ENCODE peak calls at places on chromosomes 16 and 17, in four cellular contexts. C is ovary, P is tibial nerve, Y is upper lobe of right lung. I is an unnamed sample.
A peak's percentile ranks its signal among the peaks of the same experiment; 100 is the strongest.

GRCh38 chr16:16073884-16074781 is 124.7 kb downstream of the ABCC1 start:
- DNase-seq in C (peak; percentile 38), P (no peak), Y (peak; percentile 77), I (no peak)

GRCh38 chr16:8594149-8594666 is 3.9 kb upstream of the TMEM114 start:
- DNase-seq in C (no peak), P (no peak), Y (no peak), I (no peak)

GRCh38 chr17:40091691-40092397 is 8.5 kb downstream of the NR1D1 start:
- DNase-seq in C (peak; percentile 72), P (no peak), Y (no peak), I (no peak)

GRCh38 chr16:23580391-23580790 is 15.7 kb downstream of the NDUFAB1 start:
- DNase-seq in C (no peak), P (no peak), Y (no peak), I (no peak)

GRCh38 chr17:37391146-37391545 is 15.4 kb downstream of the C17orf78 start:
- DNase-seq in C (no peak), P (no peak), Y (no peak), I (no peak)

GRCh38 chr16:81429045-81429521 is 15.5 kb upstream of the CMIP start:
- DNase-seq in C (no peak), P (no peak), Y (no peak), I (no peak)

GRCh38 chr16:89507219-89507833 is 877 bp upstream of the SPG7 start:
- DNase-seq in C (no peak), P (no peak), Y (no peak), I (no peak)

GRCh38 chr17:19880393-19880792 is 12.7 kb upstream of the ULK2 start:
- DNase-seq in C (no peak), P (no peak), Y (no peak), I (no peak)

GRCh38 chr16:81604960-81605383 is 160.4 kb downstream of the CMIP start:
- DNase-seq in C (no peak), P (no peak), Y (no peak), I (no peak)

GRCh38 chr17:42564815-42565522 is 1.9 kb upstream of the MLX start:
- DNase-seq in C (no peak), P (no peak), Y (no peak), I (no peak)

GRCh38 chr17:78132086-78132676 is 1.6 kb downstream of the TMC8 start:
- DNase-seq in C (no peak), P (no peak), Y (peak; percentile 86), I (no peak)

GRCh38 chr16:74117798-74118197 is 178.8 kb upstream of the PSMD7 start:
- DNase-seq in C (no peak), P (no peak), Y (no peak), I (no peak)
- H3K36me3 ChIP-seq in C (no peaks in the 10 kb centered on the region), P (no peaks in the 10 kb centered on the region), Y (no peaks in the 10 kb centered on the region), I (no peaks in the 10 kb centered on the region)

DNA sequence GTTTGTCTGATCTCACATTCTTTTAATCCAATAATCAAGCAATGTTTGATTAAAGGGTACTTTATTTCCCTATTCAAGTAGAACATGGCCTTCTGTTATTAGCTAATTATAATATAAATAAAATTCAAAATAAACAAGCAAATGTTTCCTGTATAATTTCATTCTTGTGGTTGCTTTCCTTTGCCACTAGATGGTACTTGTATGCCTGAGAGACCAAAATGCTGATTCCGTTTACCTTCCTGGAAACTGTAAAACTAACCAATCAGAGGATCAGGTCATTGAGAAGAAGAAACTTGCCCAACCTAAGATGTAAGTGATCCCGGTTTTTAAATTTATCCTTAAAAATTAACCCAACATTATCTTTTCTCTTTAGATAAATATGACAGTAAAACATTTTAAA is 8.1 kb upstream of the ABCA5 start:
- DNase-seq in C (no peak), P (no peak), Y (no peak), I (no peak)
- TF ChIP-seq CTCF in C (no peak), P (peak; percentile 33), Y (peak; percentile 45), I (peak; percentile 45)

GRCh38 chr17:8798176-8799000 is 777 bp downstream of the MFSD6L start:
- DNase-seq in C (no peak), P (no peak), Y (no peak), I (no peak)
- H3K4me3 ChIP-seq in C (no peak overlapping the region), P (no peak overlapping the region), Y (no peak overlapping the region), I (no peak overlapping the region)

GRCh38 chr16:4862639-4863038 is 15.4 kb downstream of the UBN1 start:
- DNase-seq in C (no peak), P (no peak), Y (no peak), I (no peak)
- H3K36me3 ChIP-seq in C (no peaks in the 10 kb centered on the region), P (no peaks in the 10 kb centered on the region), Y (peaks cover 66% of the 10 kb centered on the region), I (no peaks in the 10 kb centered on the region)

I was measured in heart right ventricle.